ENCODE peak calls at places on chromosomes 12 and 14, in six cellular contexts. L is astrocyte of the spinal cord, B is GM13976, I is left ventricle myocardium inferior, W is kidney, N is AG10803. E is an unnamed sample.

GRCh38 chr14:78143489-78144145 is 26.6 kb upstream of the NRXN3 start:
- DNase-seq in L (peak; percentile 31), B (no peak), I (no peak), W (no peak), N (no peak), E (peak; percentile 68)

GRCh38 chr14:55352201-55352600 is 59.4 kb downstream of the ATG14 start:
- DNase-seq in L (no peak), B (no peak), I (no peak), W (no peak), N (no peak), E (no peak)

GRCh38 chr12:81221681-81222080 is 143.8 kb downstream of the ACSS3 start:
- DNase-seq in L (peak; percentile 6), B (no peak), I (no peak), W (no peak), N (peak; percentile 37), E (peak; percentile 4)

GRCh38 chr12:42921741-42922511 is 332.4 kb upstream of the PRICKLE1 start:
- DNase-seq in L (peak; percentile 18), B (no peak), I (no peak), W (no peak), N (no peak), E (no peak)

GRCh38 chr12:6457220-6457945 is 5.5 kb downstream of the TAPBPL start:
- DNase-seq in L (no peak), B (no peak), I (no peak), W (no peak), N (no peak), E (no peak)

GRCh38 chr12:5383961-5384360 is 47.9 kb upstream of the NTF3 start:
- DNase-seq in L (no peak), B (no peak), I (no peak), W (no peak), N (peak; percentile 84), E (no peak)

GRCh38 chr12:4272014-4272975 is 1.3 kb upstream of the CCND2 start:
- DNase-seq in L (peak; percentile 64), B (peak; percentile 91), I (peak; percentile 75), W (peak; percentile 94), N (no peak), E (peak; percentile 67)

GRCh38 chr12:6788972-6789905 is at the start of gene CD4:
- DNase-seq in L (no peak), B (no peak), I (peak; percentile 74), W (peak; percentile 92), N (no peak), E (no peak)

GRCh38 chr12:121145221-121145620 is 12.5 kb downstream of the P2RX7 start:
- DNase-seq in L (peak; percentile 7), B (no peak), I (no peak), W (no peak), N (no peak), E (no peak)

GRCh38 chr12:31833541-31833840 is 104.7 kb upstream of the AMN1 start:
- DNase-seq in L (no peak), B (no peak), I (no peak), W (no peak), N (no peak), E (no peak)

GRCh38 chr12:92297405-92297804 is 151.8 kb upstream of the BTG1 start:
- DNase-seq in L (no peak), B (no peak), I (no peak), W (no peak), N (no peak), E (no peak)

GRCh38 chr12:108129017-108129812 is at the start of gene WSCD2:
- DNase-seq in L (peak; percentile 1), B (no peak), I (peak; percentile 24), W (peak; percentile 75), N (peak; percentile 20), E (no peak)

GRCh38 chr14:56660677-56661389 is 81.2 kb downstream of the TMEM260 start:
- DNase-seq in L (no peak), B (no peak), I (no peak), W (no peak), N (no peak), E (no peak)

GRCh38 chr12:82097438-82097837 is 260.7 kb downstream of the CCDC59 start:
- DNase-seq in L (no peak), B (no peak), I (no peak), W (peak; percentile 22), N (no peak), E (no peak)

GRCh38 chr14:52023518-52023917 is 34.2 kb downstream of the RTRAF start:
- DNase-seq in L (peak; percentile 86), B (no peak), I (no peak), W (no peak), N (peak; percentile 86), E (peak; percentile 65)

GRCh38 chr12:91633734-91634357 is 451.2 kb upstream of the DCN start:
- DNase-seq in L (no peak), B (no peak), I (no peak), W (peak; percentile 68), N (no peak), E (no peak)

GRCh38 chr12:4447151-4447550 is 1.5 kb upstream of the FGF6 start:
- DNase-seq in L (no peak), B (no peak), I (no peak), W (no peak), N (no peak), E (no peak)

GRCh38 chr12:685388-685787 is 22.1 kb upstream of the NINJ2 start:
- DNase-seq in L (peak; percentile 87), B (peak; percentile 64), I (no peak), W (no peak), N (no peak), E (no peak)

GRCh38 chr14:53520529-53520928 is 367.4 kb upstream of the DDHD1 start:
- DNase-seq in L (no peak), B (no peak), I (no peak), W (no peak), N (no peak), E (no peak)

GRCh38 chr12:18690653-18691052 is 47.2 kb downstream of the PLCZ1 start:
- DNase-seq in L (peak; percentile 62), B (no peak), I (no peak), W (no peak), N (peak; percentile 71), E (peak; percentile 86)

GRCh38 chr14:64632056-64632455 is 72.2 kb upstream of the PLEKHG3 start:
- DNase-seq in L (peak; percentile 30), B (no peak), I (no peak), W (no peak), N (peak; percentile 77), E (no peak)

GRCh38 chr14:28678887-28679286 is 87.7 kb upstream of the FOXG1 start:
- DNase-seq in L (no peak), B (no peak), I (no peak), W (no peak), N (no peak), E (no peak)

GRCh38 chr12:132554857-132555630 is 55.3 kb downstream of the LRCOL1 start:
- DNase-seq in L (no peak), B (no peak), I (no peak), W (no peak), N (no peak), E (no peak)

GRCh38 chr14:41915732-41916131 is 309.1 kb downstream of the LRFN5 start:
- DNase-seq in L (no peak), B (no peak), I (no peak), W (no peak), N (no peak), E (no peak)

GRCh38 chr14:41606249-41607118 is at the start of gene LRFN5:
- DNase-seq in L (peak; percentile 54), B (peak; percentile 41), I (peak; percentile 43), W (peak; percentile 71), N (peak; percentile 31), E (no peak)

GRCh38 chr12:19884081-19884480 is 444.8 kb downstream of the AEBP2 start:
- DNase-seq in L (no peak), B (no peak), I (no peak), W (no peak), N (peak; percentile 25), E (no peak)

GRCh38 chr14:90061849-90062794 is at the start of gene KCNK13:
- DNase-seq in L (no peak), B (peak; percentile 59), I (peak; percentile 20), W (no peak), N (no peak), E (no peak)

GRCh38 chr14:23452237-23452636 is 16.8 kb upstream of the MYH7 start:
- DNase-seq in L (no peak), B (no peak), I (no peak), W (no peak), N (no peak), E (no peak)

GRCh38 chr12:38142974-38143373 is 173.6 kb upstream of the ALG10B start:
- DNase-seq in L (no peak), B (no peak), I (no peak), W (no peak), N (no peak), E (no peak)
- TF ChIP-seq CTCF in L (no peak), B (no peak), I (no peak), W (peak; percentile 25), N (no peak), E (no peak)

DNA sequence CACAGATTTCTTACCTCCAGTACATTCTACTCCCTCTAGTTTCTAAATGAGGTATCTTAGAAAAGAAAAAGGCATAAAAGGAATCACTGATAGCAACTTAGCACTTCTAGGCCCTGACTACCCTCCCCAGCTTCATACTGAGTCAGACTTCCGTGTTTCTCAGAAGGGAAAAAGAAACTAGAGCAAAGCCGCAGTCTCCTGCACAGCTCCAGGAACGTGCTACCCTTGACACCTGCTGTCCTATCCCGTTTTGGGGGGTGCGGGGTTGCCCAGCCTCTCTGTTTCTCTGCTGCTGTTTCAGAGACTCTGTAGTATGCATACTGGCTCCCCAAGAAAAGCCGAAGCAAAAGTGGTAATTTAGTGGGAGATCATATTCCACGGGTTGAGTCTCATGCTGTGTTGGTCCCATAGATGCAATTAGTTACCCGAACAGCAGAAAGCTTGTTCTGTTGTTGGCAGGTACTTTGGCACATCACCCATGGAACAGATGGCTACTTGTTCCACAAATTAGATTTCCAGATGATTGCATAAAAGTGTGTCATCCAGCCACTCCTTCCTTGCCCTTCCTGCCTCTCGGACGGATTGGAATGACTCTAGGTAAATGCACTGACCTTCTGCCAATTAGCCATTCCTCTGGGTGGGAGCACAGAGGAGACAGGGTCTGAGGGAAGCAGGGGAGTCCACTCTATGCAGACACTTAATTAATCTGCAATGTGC is 438.1 kb downstream of the FUT8 start:
- DNase-seq in L (no peak), B (no peak), I (no peak), W (no peak), N (no peak), E (peak; percentile 14)
- TF ChIP-seq CTCF in L (no peak), B (no peak), I (no peak), W (no peak), N (no peak), E (no peak)

GRCh38 chr12:2627343-2628191 is 167.2 kb upstream of the FKBP4 start:
- DNase-seq in L (no peak), B (no peak), I (no peak), W (no peak), N (no peak), E (peak; percentile 8)

GRCh38 chr12:2625267-2625666 is 169.5 kb upstream of the FKBP4 start:
- DNase-seq in L (no peak), B (no peak), I (no peak), W (no peak), N (no peak), E (no peak)

GRCh38 chr12:2622460-2622859 is 172.3 kb upstream of the FKBP4 start:
- DNase-seq in L (no peak), B (no peak), I (no peak), W (no peak), N (no peak), E (no peak)

GRCh38 chr12:2623472-2623871 is 171.3 kb upstream of the FKBP4 start:
- DNase-seq in L (no peak), B (no peak), I (no peak), W (no peak), N (no peak), E (no peak)

GRCh38 chr12:2624543-2625266 is 170.1 kb upstream of the FKBP4 start:
- DNase-seq in L (peak; percentile 10), B (no peak), I (no peak), W (no peak), N (no peak), E (peak; percentile 86)
- TF ChIP-seq CTCF in L (peak; percentile 49), B (no peak), I (peak; percentile 19), W (no peak), N (peak; percentile 34), E (peak; percentile 36)

GRCh38 chr12:95600567-95600966 is 49.3 kb upstream of the USP44 start:
- DNase-seq in L (no peak), B (no peak), I (peak; percentile 58), W (no peak), N (peak; percentile 25), E (no peak)
- TF ChIP-seq CTCF in L (no peak), B (no peak), I (no peak), W (no peak), N (no peak), E (no peak)